ENCODE peak calls at places on chromosomes 11 and 22, in nine cellular contexts. B is AG09309; Z is type B pancreatic cell; F is sciatic nerve; X is activated CD4-positive, alpha-beta T cell treated with anti-CD3 and anti-CD28 coated beads, Interleukin-2, amount 50 U/mL, for 1 hour; V is psoas muscle; W is LoVo; S is stimulated activated CD4-positive, alpha-beta T cell treated with anti-CD3 and anti-CD28 coated beads, Interleukin-1b, Interleukin-23, amount 100 ng/mL, for 1 hour; C is CD8-positive, alpha-beta T cell. Q is an unnamed sample.

GRCh38 chr11:12094872-12095800 is 15.3 kb upstream of the MICAL2 start:
- DNase-seq in B (no peak), Z (no peak), F (no peak), X (no peak), V (no peak), W (no peak), S (no peak), C (no peak), Q (no peak)

GRCh38 chr11:35237860-35238715 is 99.1 kb downstream of the CD44 start:
- DNase-seq in B (no peak), Z (no peak), F (peak; percentile 63), X (no peak), V (no peak), W (peak; percentile 51), S (peak; percentile 14), C (no peak), Q (no peak)

GRCh38 chr11:3208272-3208671 is 10.3 kb downstream of the MRGPRG start:
- DNase-seq in B (no peak), Z (no peak), F (no peak), X (no peak), V (no peak), W (no peak), S (no peak), C (no peak), Q (no peak)

GRCh38 chr11:75013051-75013450 is 24.3 kb downstream of the NEU3 start:
- DNase-seq in B (no peak), Z (no peak), F (no peak), X (no peak), V (no peak), W (no peak), S (no peak), C (no peak), Q (no peak)

GRCh38 chr11:37946155-37946766 is 1348.2 kb upstream of the RAG2 start:
- DNase-seq in B (no peak), Z (no peak), F (no peak), X (no peak), V (no peak), W (peak; percentile 31), S (no peak), C (no peak), Q (no peak)

GRCh38 chr11:123822591-123822990 is 16.4 kb upstream of the OR6M1 start:
- DNase-seq in B (no peak), Z (no peak), F (no peak), X (no peak), V (no peak), W (no peak), S (no peak), C (no peak), Q (no peak)

GRCh38 chr22:45238431-45239377 is 2.0 kb downstream of the KIAA0930 start:
- DNase-seq in B (no peak), Z (no peak), F (no peak), X (no peak), V (no peak), W (no peak), S (no peak), C (no peak), Q (no peak)

GRCh38 chr11:119175493-119176077 is 7.1 kb downstream of the NLRX1 start:
- DNase-seq in B (no peak), Z (no peak), F (no peak), X (no peak), V (no peak), W (no peak), S (no peak), C (no peak), Q (no peak)

GRCh38 chr11:85299247-85299646 is 327.9 kb downstream of the DLG2 start:
- DNase-seq in B (no peak), Z (no peak), F (no peak), X (no peak), V (no peak), W (peak; percentile 5), S (no peak), C (no peak), Q (no peak)

GRCh38 chr11:313787-314547 is at the start of gene IFITM1:
- DNase-seq in B (peak; percentile 76), Z (no peak), F (no peak), X (peak; percentile 53), V (peak; percentile 52), W (peak; percentile 23), S (no peak), C (peak; percentile 54), Q (no peak)

GRCh38 chr11:2558402-2558801 is 113.6 kb downstream of the KCNQ1 start:
- DNase-seq in B (no peak), Z (no peak), F (peak; percentile 47), X (no peak), V (no peak), W (no peak), S (no peak), C (no peak), Q (no peak)

GRCh38 chr11:86795962-86796361 is 4.4 kb upstream of the PRSS23 start:
- DNase-seq in B (peak; percentile 35), Z (no peak), F (no peak), X (no peak), V (no peak), W (no peak), S (no peak), C (no peak), Q (no peak)

GRCh38 chr11:9574806-9575530 is 1.5 kb downstream of the WEE1 start:
- DNase-seq in B (peak; percentile 67), Z (no peak), F (peak; percentile 65), X (peak; percentile 7), V (peak; percentile 52), W (peak; percentile 72), S (no peak), C (no peak), Q (no peak)

GRCh38 chr11:30653606-30654005 is 67.5 kb upstream of the MPPED2 start:
- DNase-seq in B (no peak), Z (no peak), F (no peak), X (no peak), V (no peak), W (no peak), S (no peak), C (no peak), Q (no peak)

GRCh38 chr22:43312608-43313007 is 30.6 kb downstream of the SCUBE1 start:
- DNase-seq in B (no peak), Z (no peak), F (no peak), X (no peak), V (no peak), W (no peak), S (no peak), C (no peak), Q (no peak)

GRCh38 chr22:44325718-44326548 is 13.2 kb upstream of the SHISAL1 start:
- DNase-seq in B (peak; percentile 14), Z (no peak), F (no peak), X (no peak), V (no peak), W (peak; percentile 23), S (no peak), C (no peak), Q (no peak)

GRCh38 chr22:19896665-19897355 is 42.1 kb upstream of the GNB1L start:
- DNase-seq in B (no peak), Z (no peak), F (no peak), X (peak; percentile 34), V (no peak), W (no peak), S (no peak), C (peak; percentile 24), Q (no peak)

GRCh38 chr11:103892603-103893002 is 143.8 kb upstream of the DDI1 start:
- DNase-seq in B (no peak), Z (no peak), F (no peak), X (no peak), V (no peak), W (no peak), S (no peak), C (no peak), Q (no peak)

GRCh38 chr11:12319734-12320387 is 57.5 kb upstream of the PARVA start:
- DNase-seq in B (no peak), Z (no peak), F (no peak), X (no peak), V (no peak), W (no peak), S (no peak), C (no peak), Q (no peak)

GRCh38 chr11:116376547-116376946 is 396.2 kb downstream of the BUD13 start:
- DNase-seq in B (no peak), Z (no peak), F (no peak), X (no peak), V (no peak), W (no peak), S (no peak), C (no peak), Q (no peak)

GRCh38 chr22:23709107-23709506 is 18.3 kb downstream of the RGL4 start:
- DNase-seq in B (no peak), Z (no peak), F (no peak), X (no peak), V (no peak), W (no peak), S (no peak), C (no peak), Q (no peak)

GRCh38 chr22:26502688-26503561 is 9.3 kb downstream of the TFIP11 start:
- DNase-seq in B (no peak), Z (no peak), F (no peak), X (peak; percentile 41), V (peak; percentile 75), W (no peak), S (peak; percentile 8), C (peak; percentile 56), Q (no peak)

GRCh38 chr11:1087961-1088926 is 13.6 kb downstream of the MUC2 start:
- DNase-seq in B (no peak), Z (no peak), F (no peak), X (no peak), V (peak; percentile 51), W (no peak), S (no peak), C (no peak), Q (no peak)

GRCh38 chr22:35821654-35822053 is 104.0 kb downstream of the APOL5 start:
- DNase-seq in B (no peak), Z (no peak), F (no peak), X (no peak), V (no peak), W (no peak), S (no peak), C (no peak), Q (no peak)

GRCh38 chr11:61526229-61526628 is 17.7 kb downstream of the LRRC10B start:
- DNase-seq in B (no peak), Z (no peak), F (no peak), X (no peak), V (no peak), W (no peak), S (no peak), C (no peak), Q (no peak)

GRCh38 chr22:26041931-26042330 is 127.3 kb upstream of the SEZ6L start:
- DNase-seq in B (no peak), Z (no peak), F (no peak), X (no peak), V (peak; percentile 56), W (no peak), S (no peak), C (no peak), Q (no peak)

GRCh38 chr11:85672111-85672875 is 7.4 kb upstream of the CREBZF start:
- DNase-seq in B (no peak), Z (no peak), F (no peak), X (no peak), V (no peak), W (no peak), S (no peak), C (no peak), Q (no peak)

GRCh38 chr11:23284626-23285025 is 424.4 kb upstream of the CCDC179 start:
- DNase-seq in B (peak; percentile 8), Z (no peak), F (no peak), X (no peak), V (no peak), W (no peak), S (no peak), C (no peak), Q (no peak)

GRCh38 chr11:63710476-63711217 is 29.3 kb downstream of the RTN3 start:
- DNase-seq in B (peak; percentile 96), Z (no peak), F (no peak), X (no peak), V (no peak), W (peak; percentile 48), S (no peak), C (no peak), Q (no peak)

GRCh38 chr11:74179234-74180126 is 8.4 kb downstream of the PPME1 start:
- DNase-seq in B (no peak), Z (no peak), F (no peak), X (no peak), V (no peak), W (no peak), S (no peak), C (no peak), Q (no peak)

GRCh38 chr11:76613901-76614300 is 56.6 kb downstream of the LRRC32 start:
- DNase-seq in B (no peak), Z (no peak), F (no peak), X (no peak), V (no peak), W (no peak), S (no peak), C (no peak), Q (no peak)